ENCODE peak calls at places on chromosomes 3 and 15, in five cellular contexts. H is esophagus squamous epithelium, F is MM.1S, B is caudate nucleus, Y is activated T-cell treated with anti-CD3 and anti-CD28 coated beads for 1 hour. S is an unnamed sample.

GRCh38 chr3:37990527-37990926 is at the start of gene VILL:
- DNase-seq in H (no peak), F (no peak), B (no peak), Y (no peak), S (peak)

GRCh38 chr3:9280477-9281219 is 31.2 kb upstream of the SRGAP3 start:
- DNase-seq in H (no peak), F (no peak), B (no peak), Y (no peak), S (no peak)

GRCh38 chr3:183185696-183186095 is 23.2 kb upstream of the LAMP3 start:
- DNase-seq in H (no peak), F (no peak), B (no peak), Y (no peak), S (no peak)

GRCh38 chr3:8529197-8529637 is 27.6 kb downstream of the LMCD1 start:
- DNase-seq in H (no peak), F (no peak), B (no peak), Y (no peak), S (peak)

GRCh38 chr15:65355173-65355982 is 22.4 kb downstream of the IGDCC3 start:
- DNase-seq in H (no peak), F (no peak), B (peak), Y (no peak), S (no peak)

GRCh38 chr3:71125729-71126128 is 457.8 kb downstream of the FOXP1 start:
- DNase-seq in H (no peak), F (no peak), B (no peak), Y (no peak), S (no peak)

GRCh38 chr3:180026997-180027396 is 9.7 kb downstream of the PEX5L start:
- DNase-seq in H (no peak), F (no peak), B (no peak), Y (no peak), S (no peak)

GRCh38 chr15:33467816-33468163 is 157.0 kb downstream of the RYR3 start:
- DNase-seq in H (no peak), F (peak), B (no peak), Y (no peak), S (no peak)

GRCh38 chr3:185052631-185053030 is 100.2 kb downstream of the C3orf70 start:
- DNase-seq in H (no peak), F (peak), B (no peak), Y (no peak), S (no peak)

GRCh38 chr3:64945171-64945684 is 257.4 kb upstream of the ADAMTS9 start:
- DNase-seq in H (no peak), F (no peak), B (no peak), Y (no peak), S (no peak)

GRCh38 chr3:10707984-10708868 is 107.8 kb upstream of the SLC6A11 start:
- DNase-seq in H (no peak), F (no peak), B (no peak), Y (no peak), S (no peak)

GRCh38 chr15:70098170-70098460 is 398 bp upstream of the TLE3 start:
- DNase-seq in H (no peak), F (no peak), B (no peak), Y (no peak), S (no peak)

GRCh38 chr3:52454235-52454937 is 545 bp upstream of the TNNC1 start:
- DNase-seq in H (no peak), F (no peak), B (no peak), Y (no peak), S (no peak)

GRCh38 chr3:184417619-184418327 is 37.9 kb downstream of the CHRD start:
- DNase-seq in H (no peak), F (peak), B (peak), Y (peak), S (peak)

GRCh38 chr3:27943106-27943505 is 221.0 kb upstream of the EOMES start:
- DNase-seq in H (no peak), F (no peak), B (no peak), Y (no peak), S (peak)

S was measured in mucosa of gallbladder.